ENCODE peak calls at places on chromosomes 5 and 9, in four cellular contexts. T, M, B and W are unnamed samples.

GRCh38 chr9:37337301-37337905 is 85.1 kb upstream of the GRHPR start:
- DNase-seq in B (no peak), M (no peak), T (no peak), W (no peak)

GRCh38 chr5:163533229-163533628 is 27.8 kb downstream of the MAT2B start:
- DNase-seq in M (no peak), T (no peak), B (no peak), W (no peak)

GRCh38 chr5:81825237-81825636 is 74.3 kb upstream of the SSBP2 start:
- DNase-seq in M (peak; percentile 27), T (no peak), B (peak; percentile 26), W (no peak)

GRCh38 chr5:45279109-45279508 is 417.1 kb downstream of the HCN1 start:
- DNase-seq in M (no peak), B (no peak), T (no peak), W (no peak)

GRCh38 chr5:88678780-88679491 is 204.0 kb downstream of the MEF2C start:
- DNase-seq in T (no peak), M (no peak), B (no peak), W (no peak)

GRCh38 chr9:128600111-128600510 is 47.7 kb downstream of the SPTAN1 start:
- DNase-seq in B (no peak), T (no peak), M (no peak), W (no peak)

GRCh38 chr9:109317311-109317978 is 3.4 kb downstream of the EPB41L4B start:
- DNase-seq in B (no peak), T (no peak), M (no peak), W (no peak)

GRCh38 chr5:67166460-67166871 is 30.1 kb downstream of the CD180 start:
- DNase-seq in B (peak; percentile 26), T (no peak), M (peak; percentile 21), W (peak; percentile 45)

GRCh38 chr5:174305241-174305681 is 259.8 kb downstream of the NSG2 start:
- DNase-seq in B (no peak), M (no peak), T (no peak), W (no peak)

GRCh38 chr5:137395011-137395755 is 103.9 kb downstream of the SPOCK1 start:
- DNase-seq in T (no peak), M (no peak), B (no peak), W (no peak)

GRCh38 chr5:75037106-75037505 is 15.3 kb downstream of the GCNT4 start:
- DNase-seq in M (no peak), B (peak; percentile 26), T (peak; percentile 56), W (no peak)

GRCh38 chr5:149071216-149071615 is 8.4 kb upstream of the SH3TC2 start:
- DNase-seq in T (no peak), M (no peak), B (no peak), W (no peak)

GRCh38 chr5:112709416-112709815 is 28.3 kb upstream of the APC start:
- DNase-seq in T (no peak), M (no peak), B (no peak), W (no peak)

GRCh38 chr5:112703866-112704820 is 33.5 kb upstream of the APC start:
- DNase-seq in T (no peak), M (peak; percentile 32), B (no peak), W (no peak)

GRCh38 chr5:112706446-112707016 is 31.2 kb upstream of the APC start:
- DNase-seq in T (no peak), B (no peak), M (no peak), W (no peak)

GRCh38 chr5:112710896-112711295 is 26.8 kb upstream of the APC start:
- DNase-seq in M (no peak), B (no peak), T (no peak), W (no peak)

DNA sequence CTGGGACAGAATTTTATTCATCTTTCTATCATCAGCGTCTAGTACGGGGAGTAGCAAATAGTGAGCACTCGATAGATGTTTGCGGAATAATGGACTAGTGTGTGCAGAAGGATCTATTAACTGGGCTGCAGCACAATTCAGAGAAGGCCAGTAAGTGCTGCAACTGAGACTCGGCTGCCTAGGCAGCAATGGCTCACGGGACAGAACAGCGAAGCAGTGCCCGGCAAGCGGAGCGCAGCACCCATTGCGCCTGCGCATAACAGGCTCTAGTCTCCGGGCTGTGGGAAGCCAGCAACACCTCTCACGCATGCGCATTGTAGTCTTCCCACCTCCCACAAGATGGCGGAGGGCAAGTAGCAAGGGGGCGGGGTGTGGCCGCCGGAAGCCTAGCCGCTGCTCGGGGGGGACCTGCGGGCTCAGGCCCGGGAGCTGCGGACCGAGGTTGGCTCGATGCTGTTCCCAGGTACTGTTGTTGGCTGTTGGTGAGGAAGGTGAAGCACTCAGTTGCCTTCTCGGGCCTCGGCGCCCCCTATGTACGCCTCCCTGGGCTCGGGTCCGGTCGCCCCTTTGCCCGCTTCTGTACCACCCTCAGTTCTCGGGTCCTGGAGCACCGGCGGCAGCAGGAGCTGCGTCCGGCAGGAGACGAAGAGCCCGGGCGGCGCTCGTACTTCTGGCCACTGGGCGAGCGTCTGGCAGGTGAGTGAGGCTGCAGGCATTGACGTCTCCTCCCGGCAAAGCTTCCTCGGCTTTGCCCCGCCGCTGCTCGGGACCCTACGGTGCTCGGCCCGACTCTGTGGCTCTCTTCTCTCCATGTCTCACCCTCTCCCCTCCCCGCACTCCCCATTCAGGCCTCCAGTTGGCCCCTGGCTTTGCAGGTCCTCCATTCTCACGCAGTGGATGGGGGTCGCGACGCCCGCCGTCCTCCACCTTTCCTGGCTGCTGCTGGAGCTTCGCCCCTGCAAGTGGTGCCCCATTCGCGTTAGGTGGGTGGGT is 30.2 kb upstream of the APC start:
- DNase-seq in T (peak; percentile 99), B (peak; percentile 97), M (peak; percentile 98), W (peak; percentile 94)
- TF ChIP-seq CTCF in T (no peak), B (no peak), M (peak; percentile 8), W (no peak)

GRCh38 chr5:14557840-14558239 is 23.8 kb upstream of the OTULINL start:
- DNase-seq in B (no peak), M (no peak), T (no peak), W (no peak)
- TF ChIP-seq CTCF in B (no peak), M (no peak), T (no peak), W (no peak)

GRCh38 chr9:695252-695651 is 146.2 kb upstream of the DMRT1 start:
- DNase-seq in B (no peak), M (no peak), T (no peak), W (no peak)

GRCh38 chr9:698937-699336 is 142.6 kb upstream of the DMRT1 start:
- DNase-seq in B (no peak), T (no peak), M (no peak), W (no peak)

GRCh38 chr9:698276-698675 is 143.2 kb upstream of the DMRT1 start:
- DNase-seq in M (no peak), B (no peak), T (no peak), W (no peak)

GRCh38 chr9:694499-695154 is 146.9 kb upstream of the DMRT1 start:
- DNase-seq in T (no peak), M (no peak), B (no peak), W (no peak)

DNA sequence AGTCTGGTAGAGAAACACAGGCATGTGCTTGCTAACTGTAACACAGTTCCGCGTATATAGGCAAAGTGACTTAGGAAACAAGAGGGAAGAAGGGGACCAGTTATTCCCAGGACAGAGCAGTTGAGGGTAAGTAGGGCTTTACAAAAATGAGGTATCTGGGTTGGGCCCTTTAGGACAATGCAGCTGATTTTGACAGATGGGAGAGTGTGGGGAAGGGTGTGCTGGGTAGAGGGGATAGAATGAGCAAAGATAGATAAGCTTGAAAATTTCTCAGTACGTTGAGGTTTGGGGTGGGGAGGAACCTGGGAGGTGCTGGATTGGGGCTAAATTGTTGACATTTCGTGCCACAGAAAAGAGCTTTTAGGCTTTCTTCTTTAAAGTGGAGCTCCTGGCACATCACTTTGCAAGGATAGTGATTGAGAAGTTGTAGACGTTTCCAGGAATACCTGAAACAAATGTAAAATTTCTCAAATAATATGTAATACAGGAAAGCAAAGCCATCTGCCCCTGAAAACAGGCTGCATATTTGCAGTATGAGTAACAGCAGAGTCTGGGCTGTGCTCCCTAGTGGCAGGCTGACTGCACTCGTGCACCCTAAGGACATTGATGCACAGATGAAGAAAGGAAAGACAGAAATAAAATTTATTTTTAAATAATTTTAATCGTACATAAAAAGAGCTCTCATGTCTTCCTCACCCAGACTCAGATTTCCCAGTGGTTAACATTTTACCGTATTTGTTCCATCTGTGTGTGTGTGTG is 145.0 kb upstream of the DMRT1 start:
- DNase-seq in B (no peak), T (no peak), M (peak; percentile 51), W (no peak)
- TF ChIP-seq CTCF in B (no peak), T (no peak), M (no peak), W (no peak)

GRCh38 chr9:42852133-42852532 is 668.7 kb downstream of the SPATA31A6 start:
- DNase-seq in T (peak; percentile 49), B (peak; percentile 69), M (no peak), W (no peak)
- TF ChIP-seq CTCF in T (peak; percentile 30), B (peak; percentile 42), M (no peak), W (no peak)

GRCh38 chr5:36832274-36832673 is 44.3 kb upstream of the NIPBL start:
- DNase-seq in B (no peak), T (no peak), M (no peak), W (no peak)
- TF ChIP-seq CTCF in B (no peak), T (no peak), M (no peak), W (no peak)